ENCODE peak calls at places on chromosome 13, in six cellular contexts. F is A549, C is neural crest cell, K is HFFc6, E is astrocyte of the cerebellum, S is AG04450. W is an unnamed sample.

GRCh38 chr13:85657942-85658341 is 141.3 kb downstream of the SLITRK6 start:
- DNase-seq in F (no peak), C (no peak), K (no peak), E (no peak), S (no peak), W (no peak)

GRCh38 chr13:33083054-33083453 is 66.8 kb downstream of the KL start:
- DNase-seq in F (no peak), C (no peak), K (no peak), E (no peak), S (no peak), W (no peak)

GRCh38 chr13:40961224-40961623 is 57.9 kb downstream of the ELF1 start:
- DNase-seq in F (no peak), C (no peak), K (no peak), E (no peak), S (no peak), W (no peak)

GRCh38 chr13:75685239-75685697 is 49.1 kb downstream of the LMO7 start:
- DNase-seq in F (no peak), C (no peak), K (peak), E (peak), S (peak), W (no peak)

GRCh38 chr13:53783466-53783865 is 754.9 kb downstream of the OLFM4 start:
- DNase-seq in F (no peak), C (no peak), K (no peak), E (no peak), S (no peak), W (no peak)

GRCh38 chr13:109383683-109384082 is 402.7 kb downstream of the IRS2 start:
- DNase-seq in F (no peak), C (no peak), K (peak), E (peak), S (peak), W (no peak)

GRCh38 chr13:43307921-43308433 is 284.6 kb downstream of the DNAJC15 start:
- DNase-seq in F (no peak), C (no peak), K (peak), E (peak), S (peak), W (no peak)

GRCh38 chr13:103277959-103278673 is 211.9 kb upstream of the SLC10A2 start:
- DNase-seq in F (no peak), C (no peak), K (no peak), E (no peak), S (no peak), W (no peak)

GRCh38 chr13:40194204-40194806 is 472.1 kb downstream of the FOXO1 start:
- DNase-seq in F (no peak), C (no peak), K (no peak), E (no peak), S (no peak), W (no peak)

GRCh38 chr13:109397285-109397684 is 389.1 kb downstream of the IRS2 start:
- DNase-seq in F (no peak), C (no peak), K (no peak), E (no peak), S (no peak), W (no peak)

GRCh38 chr13:112740502-112741131 is 50.8 kb downstream of the ATP11A start:
- DNase-seq in F (no peak), C (no peak), K (peak), E (no peak), S (peak), W (no peak)

GRCh38 chr13:51733656-51734334 is 70.2 kb downstream of the DHRS12 start:
- DNase-seq in F (no peak), C (no peak), K (peak), E (no peak), S (no peak), W (no peak)

GRCh38 chr13:51730927-51731326 is 73.0 kb downstream of the DHRS12 start:
- DNase-seq in F (no peak), C (no peak), K (no peak), E (no peak), S (no peak), W (no peak)

GRCh38 chr13:51729853-51730553 is 74.0 kb downstream of the DHRS12 start:
- DNase-seq in F (no peak), C (no peak), K (peak), E (peak), S (peak), W (no peak)

GRCh38 chr13:51728972-51729371 is 75.0 kb downstream of the DHRS12 start:
- DNase-seq in F (no peak), C (no peak), K (peak), E (peak), S (peak), W (no peak)

DNA sequence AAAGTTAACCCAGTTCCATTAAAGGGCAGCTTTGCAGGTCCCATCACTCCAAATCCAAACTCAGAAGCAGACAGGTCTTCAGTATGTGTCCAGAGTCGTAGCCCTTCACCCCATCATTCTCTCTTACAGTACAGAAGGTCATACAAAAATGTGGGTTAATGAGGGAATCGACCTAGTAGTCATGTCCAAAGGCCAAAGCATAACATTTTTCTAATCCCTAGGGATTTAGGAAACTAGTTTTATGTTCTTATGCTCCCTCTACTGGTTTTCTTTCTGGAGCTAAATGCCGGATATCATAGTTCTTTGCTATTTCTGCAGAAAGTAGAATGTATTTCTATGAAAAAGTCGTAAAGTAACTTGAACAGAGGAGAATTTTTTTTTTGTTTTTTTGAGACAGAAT is 72.2 kb downstream of the DHRS12 start:
- DNase-seq in F (peak), C (no peak), K (peak), E (peak), S (no peak), W (no peak)
- TF ChIP-seq CTCF in F (peak), C (no peak), K (peak), E (peak), S (peak), W (peak)

DNA sequence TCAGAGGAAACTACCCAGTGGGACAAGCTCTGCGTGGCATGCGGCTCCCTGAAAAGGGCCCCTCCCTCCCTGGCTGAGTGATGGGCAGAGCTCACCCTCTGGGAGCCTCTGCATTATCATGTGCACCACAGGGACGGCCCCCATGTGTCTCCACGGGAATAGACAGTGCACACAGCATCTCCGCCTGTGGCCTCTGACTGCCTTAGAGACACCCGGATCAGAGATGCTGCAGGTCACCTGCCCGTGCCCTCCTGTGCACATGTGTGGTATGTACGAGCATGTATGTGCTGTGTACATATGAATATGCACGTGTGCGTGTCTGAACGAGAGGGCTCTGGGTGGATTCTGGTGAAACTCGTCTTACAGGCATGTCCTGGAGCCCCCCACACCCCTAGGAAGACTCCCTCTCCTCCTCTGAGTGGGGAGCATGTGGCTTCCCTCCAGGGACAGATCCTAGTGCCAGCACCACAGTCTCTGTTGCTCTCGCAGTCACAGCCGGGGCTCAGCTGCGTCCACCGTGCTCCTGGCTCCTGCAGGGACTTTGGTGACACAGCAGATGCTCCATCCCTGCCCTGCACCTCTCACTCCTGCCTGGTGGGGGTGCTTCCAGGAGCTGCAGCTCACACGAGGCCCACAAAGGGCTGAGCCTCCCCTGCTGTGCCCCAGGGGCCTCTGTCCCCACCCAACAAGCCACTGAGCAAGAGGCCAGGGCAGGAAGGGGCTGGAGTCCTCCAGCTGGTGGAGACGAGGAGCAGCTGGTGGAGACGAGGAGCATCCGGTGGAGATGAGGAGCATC is 19.6 kb downstream of the C13orf46 start:
- DNase-seq in F (no peak), C (no peak), K (no peak), E (no peak), S (no peak), W (peak)
- TF ChIP-seq CTCF in F (no peak), C (no peak), K (peak), E (peak), S (peak), W (peak)

DNA sequence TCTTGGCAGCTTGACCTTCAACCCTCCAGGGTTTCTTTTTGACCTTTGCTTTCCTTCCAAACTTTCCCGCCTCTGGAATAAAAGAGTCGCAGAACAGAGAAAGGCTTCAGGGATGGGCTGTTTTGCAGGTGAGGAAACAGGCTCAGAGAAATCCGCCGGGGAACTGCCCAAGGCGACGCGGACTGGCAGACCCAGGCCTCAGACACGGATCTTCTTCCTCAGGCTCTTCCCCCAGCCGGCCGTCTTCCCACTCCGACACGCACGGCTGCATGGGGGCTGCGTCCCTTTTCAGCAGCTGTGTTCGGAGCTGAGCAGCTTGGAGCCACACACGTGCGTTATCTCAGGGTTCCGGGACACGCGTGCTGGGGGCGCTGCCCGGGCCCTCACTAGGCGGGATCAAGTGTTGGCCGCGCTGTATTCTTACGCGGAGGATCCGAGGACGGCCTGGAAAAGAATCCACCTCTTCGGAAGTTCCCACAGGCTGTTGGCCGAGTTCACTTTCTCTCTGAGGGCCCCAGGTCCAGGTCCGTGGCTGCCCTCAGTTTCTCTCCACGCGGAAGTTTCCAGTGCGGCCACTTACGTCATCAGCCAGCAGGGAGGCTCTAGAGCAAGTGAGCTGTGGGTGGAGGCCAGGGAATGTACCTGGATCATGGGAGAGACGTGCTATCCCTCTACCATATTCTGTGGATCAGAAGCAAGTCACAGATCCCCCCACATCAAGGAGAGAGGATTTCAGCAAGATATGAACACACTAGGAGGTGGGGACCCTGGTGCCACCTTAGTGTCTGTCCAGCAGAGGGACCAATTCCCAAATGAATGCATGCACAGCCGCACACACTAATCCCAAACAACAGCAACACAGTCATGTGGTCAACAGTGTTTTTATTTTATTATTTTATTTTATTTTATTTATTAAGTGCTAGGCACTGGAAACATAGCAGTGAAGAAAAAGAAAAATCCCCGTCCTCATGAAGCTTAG is 100.4 kb downstream of the ING1 start:
- DNase-seq in F (no peak), C (no peak), K (no peak), E (no peak), S (no peak), W (no peak)
- TF ChIP-seq CTCF in F (no peak), C (peak), K (peak), E (no peak), S (no peak), W (peak)

GRCh38 chr13:98065468-98065867 is 77.4 kb upstream of the FARP1 start:
- DNase-seq in F (no peak), C (no peak), K (no peak), E (no peak), S (no peak), W (no peak)
- TF ChIP-seq CTCF in F (no peak), C (no peak), K (peak), E (no peak), S (no peak), W (no peak)

GRCh38 chr13:45584816-45585215 is 30.7 kb downstream of the ERICH6B start:
- DNase-seq in F (no peak), C (no peak), K (no peak), E (no peak), S (no peak), W (no peak)
- TF ChIP-seq CTCF in F (no peak), C (peak), K (peak), E (no peak), S (peak), W (peak)

GRCh38 chr13:102089722-102090121 is 312.1 kb downstream of the FGF14 start:
- DNase-seq in F (no peak), C (no peak), K (no peak), E (no peak), S (no peak), W (no peak)

GRCh38 chr13:102090532-102090931 is 311.3 kb downstream of the FGF14 start:
- DNase-seq in F (no peak), C (no peak), K (no peak), E (no peak), S (no peak), W (no peak)

GRCh38 chr13:102089177-102089576 is 312.7 kb downstream of the FGF14 start:
- DNase-seq in F (no peak), C (no peak), K (no peak), E (no peak), S (no peak), W (no peak)

GRCh38 chr13:102091231-102091630 is 310.6 kb downstream of the FGF14 start:
- DNase-seq in F (no peak), C (no peak), K (no peak), E (no peak), S (no peak), W (no peak)
- TF ChIP-seq CTCF in F (no peak), C (peak), K (no peak), E (peak), S (no peak), W (peak)

GRCh38 chr13:45464687-45465453 is at the start of gene COG3:
- DNase-seq in F (peak), C (peak), K (peak), E (peak), S (peak), W (peak)

GRCh38 chr13:45466359-45466758 is 1.6 kb downstream of the COG3 start:
- DNase-seq in F (no peak), C (no peak), K (no peak), E (no peak), S (no peak), W (no peak)

GRCh38 chr13:45468676-45469075 is 3.9 kb downstream of the COG3 start:
- DNase-seq in F (no peak), C (no peak), K (no peak), E (no peak), S (no peak), W (no peak)

DNA sequence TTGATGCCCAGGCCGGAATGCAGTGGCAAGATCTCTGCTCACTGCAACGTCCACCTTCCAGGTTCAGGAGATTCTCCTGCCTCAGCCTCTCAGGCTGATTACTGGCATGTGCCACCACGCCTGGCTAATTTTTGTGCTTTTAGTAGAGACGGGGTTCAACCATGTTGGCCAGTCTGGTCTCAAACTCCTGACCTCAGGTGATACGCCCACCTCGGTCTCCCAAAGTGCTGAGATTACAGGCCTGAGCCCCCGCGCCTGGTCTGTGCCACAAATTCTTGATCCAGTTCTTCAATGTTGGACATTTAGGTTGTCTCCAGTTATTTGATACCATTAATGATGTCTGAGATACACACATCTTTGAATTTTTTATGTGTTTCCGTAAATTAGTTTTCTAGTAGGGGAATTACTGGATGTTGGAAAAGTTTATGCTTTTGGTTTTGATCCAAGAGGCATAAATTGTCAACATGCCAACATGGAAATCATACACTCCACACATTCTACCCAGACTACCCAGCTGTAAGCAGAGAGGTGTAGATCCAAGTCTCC is 525 bp upstream of the COG3 start:
- DNase-seq in F (no peak), C (no peak), K (no peak), E (no peak), S (no peak), W (no peak)
- TF ChIP-seq CTCF in F (no peak), C (peak), K (no peak), E (peak), S (no peak), W (no peak)

GRCh38 chr13:20332361-20333096 is 100.4 kb upstream of the GJB6 start:
- DNase-seq in F (no peak), C (no peak), K (no peak), E (no peak), S (no peak), W (no peak)
- TF ChIP-seq CTCF in F (no peak), C (no peak), K (no peak), E (no peak), S (no peak), W (no peak)

GRCh38 chr13:29964181-29964845 is 113.9 kb upstream of the UBL3 start:
- DNase-seq in F (no peak), C (no peak), K (no peak), E (no peak), S (no peak), W (no peak)
- TF ChIP-seq CTCF in F (no peak), C (no peak), K (no peak), E (no peak), S (no peak), W (no peak)

W was measured in chondrocyte.